ENCODE peak calls at places on chromosomes 4 and X, in six cellular contexts. D, C, I, P, F and A are unnamed samples.

GRCh38 chrX:150482537-150483217 is 85.7 kb upstream of the MTM1 start:
- DNase-seq in D (peak), C (peak), I (no peak), P (no peak), F (no peak), A (peak)

GRCh38 chr4:108372678-108373077 is 203.9 kb upstream of the LEF1 start:
- DNase-seq in D (no peak), C (no peak), I (no peak), P (no peak), F (no peak), A (no peak)

GRCh38 chr4:21802406-21802805 is 146.2 kb downstream of the KCNIP4 start:
- DNase-seq in D (no peak), C (peak), I (no peak), P (no peak), F (no peak), A (peak)

GRCh38 chr4:138236035-138236434 is 6.1 kb downstream of the SLC7A11 start:
- DNase-seq in D (peak), C (no peak), I (no peak), P (no peak), F (no peak), A (no peak)

GRCh38 chr4:48472794-48473193 is 10.3 kb upstream of the SLC10A4 start:
- DNase-seq in D (no peak), C (no peak), I (no peak), P (no peak), F (no peak), A (no peak)

GRCh38 chr4:61202100-61202637 is 2.0 kb downstream of the ADGRL3 start:
- DNase-seq in D (no peak), C (peak), I (peak), P (no peak), F (no peak), A (no peak)

GRCh38 chr4:123350191-123350544 is 46.4 kb upstream of the SPRY1 start:
- DNase-seq in D (no peak), C (peak), I (no peak), P (peak), F (peak), A (no peak)

GRCh38 chr4:183987987-183988392 is 82.9 kb downstream of the STOX2 start:
- DNase-seq in D (peak), C (peak), I (peak), P (peak), F (no peak), A (peak)

GRCh38 chrX:55057691-55058249 is 17.1 kb upstream of the PAGE2B start:
- DNase-seq in D (peak), C (peak), I (peak), P (no peak), F (no peak), A (peak)

GRCh38 chrX:12950851-12951589 is 23.9 kb upstream of the TMSB4X start:
- DNase-seq in D (no peak), C (peak), I (no peak), P (peak), F (no peak), A (no peak)

GRCh38 chr4:110508827-110509446 is 33.0 kb downstream of the ENPEP start:
- DNase-seq in D (peak), C (peak), I (no peak), P (no peak), F (no peak), A (peak)

GRCh38 chr4:142236268-142236667 is 599.9 kb downstream of the IL15 start:
- DNase-seq in D (peak), C (no peak), I (no peak), P (no peak), F (no peak), A (no peak)

GRCh38 chrX:30690330-30690729 is 37.1 kb downstream of the GK start:
- DNase-seq in D (peak), C (no peak), I (no peak), P (no peak), F (no peak), A (no peak)

GRCh38 chr4:52951016-52951415 is 88.9 kb downstream of the RASL11B start:
- DNase-seq in D (peak), C (no peak), I (no peak), P (no peak), F (no peak), A (no peak)

GRCh38 chrX:120560405-120560841 is 339 bp downstream of the CUL4B start:
- DNase-seq in D (peak), C (peak), I (no peak), P (no peak), F (no peak), A (peak)

GRCh38 chr4:112284662-112285411 is 867 bp downstream of the TIFA start:
- DNase-seq in D (peak), C (peak), I (no peak), P (no peak), F (no peak), A (peak)
- H4K8ac ChIP-seq in D (peak), C (peak), I (no peak), P (no peak), F (no peak), A (peak)

DNA sequence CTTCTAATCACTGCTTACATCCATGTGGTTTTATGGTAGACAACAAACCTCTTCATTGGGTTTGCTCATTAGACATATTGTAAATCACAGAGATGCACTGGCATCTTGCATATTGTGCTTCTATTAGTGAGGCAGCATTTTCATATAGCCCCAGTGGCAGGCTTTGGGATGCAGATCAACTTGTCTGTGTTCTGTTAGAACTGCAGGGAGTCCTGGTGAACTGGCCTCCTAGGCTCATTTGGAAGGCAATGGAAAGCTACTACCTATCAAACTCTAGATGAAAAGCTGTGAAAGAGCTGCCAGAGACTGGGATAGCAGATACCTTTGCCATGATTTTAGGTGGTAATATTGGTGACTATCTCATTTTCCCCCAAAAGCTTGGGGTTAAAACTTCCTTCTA is 108.8 kb downstream of the NAA11 start:
- DNase-seq in D (no peak), C (no peak), I (no peak), P (peak), F (peak), A (no peak)
- H3K14ac ChIP-seq in D (no peak), C (no peak), I (no peak), P (no peak), F (no peak), A (no peak)

GRCh38 chrX:108380222-108380621 is 58.0 kb downstream of the COL4A6 start:
- DNase-seq in D (no peak), C (no peak), I (no peak), P (no peak), F (no peak), A (no peak)

DNA sequence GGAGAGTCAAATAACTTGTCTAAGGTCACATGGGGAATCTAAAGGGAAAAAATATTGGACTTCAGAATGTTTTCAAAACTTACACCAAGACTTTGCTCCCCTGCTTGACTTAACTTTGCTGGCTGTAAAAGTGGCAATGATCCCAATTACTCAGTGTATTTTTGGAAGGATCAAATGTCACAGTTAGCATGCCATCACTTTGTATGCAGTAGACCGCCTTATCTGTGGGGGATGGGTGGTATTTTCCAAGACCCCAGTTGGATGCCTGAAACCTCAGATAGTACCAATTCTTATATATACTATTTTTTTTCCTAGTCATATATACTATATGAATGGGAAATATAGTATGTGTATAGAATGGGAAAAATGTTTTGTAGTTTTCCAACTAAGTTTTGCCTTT is 53.4 kb downstream of the COL4A6 start:
- DNase-seq in D (no peak), C (no peak), I (no peak), P (no peak), F (no peak), A (no peak)
- H3K27ac ChIP-seq in D (no peak), C (no peak), I (no peak), P (no peak), F (no peak), A (no peak)

DNA sequence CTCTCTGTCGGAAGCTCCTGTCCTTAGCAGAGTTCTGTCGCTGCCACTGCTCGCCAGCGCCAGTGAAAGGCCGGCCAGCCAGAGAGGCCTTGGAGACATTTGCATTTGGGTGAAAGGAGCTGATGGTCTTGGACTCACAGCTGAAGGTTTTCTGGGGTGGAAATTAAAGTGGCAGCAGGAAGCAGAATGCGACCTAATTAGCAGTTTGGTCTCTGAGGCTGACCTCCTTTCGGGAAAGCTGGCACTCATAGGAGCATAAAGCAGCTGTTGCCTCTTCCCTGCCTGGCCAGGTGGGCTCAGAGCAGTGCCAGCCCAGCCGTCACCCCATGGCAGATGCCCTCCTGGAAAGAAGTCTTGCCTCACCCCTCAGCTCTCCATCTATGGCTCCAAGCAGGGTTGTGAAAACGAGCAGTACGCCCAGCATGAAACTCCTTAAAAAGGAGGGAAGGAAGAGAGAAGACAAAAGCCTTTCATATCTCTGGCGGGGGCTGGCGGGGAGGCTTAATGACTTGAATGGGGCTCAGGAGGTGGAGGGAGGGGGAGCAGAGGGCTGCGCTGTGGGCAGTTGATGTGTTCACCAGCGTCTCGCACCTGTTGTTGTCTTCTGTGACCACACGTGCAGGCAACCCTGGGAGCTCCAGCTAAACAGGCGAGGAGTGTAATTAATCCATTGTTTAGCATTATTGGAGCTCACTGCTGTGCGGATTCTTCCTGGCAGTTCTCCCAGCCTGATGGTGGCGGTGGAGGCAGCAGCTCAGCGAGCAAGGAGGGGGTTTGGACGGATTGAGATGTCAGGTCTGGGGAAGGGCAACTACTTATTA is 264.0 kb downstream of the MID1IP1 start:
- DNase-seq in D (no peak), C (no peak), I (peak), P (peak), F (peak), A (no peak)
- H4K8ac ChIP-seq in D (no peak), C (no peak), I (no peak), P (no peak), F (no peak), A (no peak)

GRCh38 chr4:140851032-140851636 is 94.9 kb upstream of the TBC1D9 start:
- DNase-seq in D (peak), C (peak), I (peak), P (no peak), F (no peak), A (peak)
- H3K14ac ChIP-seq in D (no peak), C (no peak), I (no peak), P (no peak), F (no peak), A (no peak)

DNA sequence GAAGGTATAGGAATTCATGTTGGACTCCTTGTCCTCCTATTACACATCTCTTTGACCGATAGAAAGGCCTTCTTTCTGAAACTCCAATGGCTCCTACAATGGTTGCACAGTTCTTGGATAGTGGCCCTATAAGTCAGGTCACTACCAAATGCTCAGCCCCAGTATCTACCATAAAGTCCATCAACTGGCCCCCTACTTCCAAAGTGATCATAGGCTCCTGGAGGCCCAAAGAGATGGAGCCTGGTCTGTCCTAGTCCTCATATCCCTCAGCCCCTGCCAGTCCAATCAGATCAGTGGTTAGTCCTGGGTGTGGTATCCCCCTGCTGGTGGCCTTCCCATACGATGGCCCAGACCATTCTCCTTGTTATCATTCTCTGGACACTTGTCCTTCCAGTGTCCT is 30.3 kb downstream of the SULT1E1 start:
- DNase-seq in D (no peak), C (no peak), I (no peak), P (no peak), F (no peak), A (no peak)
- H3K27ac ChIP-seq in D (no peak), C (no peak), I (no peak), P (no peak), F (no peak), A (no peak)

DNA sequence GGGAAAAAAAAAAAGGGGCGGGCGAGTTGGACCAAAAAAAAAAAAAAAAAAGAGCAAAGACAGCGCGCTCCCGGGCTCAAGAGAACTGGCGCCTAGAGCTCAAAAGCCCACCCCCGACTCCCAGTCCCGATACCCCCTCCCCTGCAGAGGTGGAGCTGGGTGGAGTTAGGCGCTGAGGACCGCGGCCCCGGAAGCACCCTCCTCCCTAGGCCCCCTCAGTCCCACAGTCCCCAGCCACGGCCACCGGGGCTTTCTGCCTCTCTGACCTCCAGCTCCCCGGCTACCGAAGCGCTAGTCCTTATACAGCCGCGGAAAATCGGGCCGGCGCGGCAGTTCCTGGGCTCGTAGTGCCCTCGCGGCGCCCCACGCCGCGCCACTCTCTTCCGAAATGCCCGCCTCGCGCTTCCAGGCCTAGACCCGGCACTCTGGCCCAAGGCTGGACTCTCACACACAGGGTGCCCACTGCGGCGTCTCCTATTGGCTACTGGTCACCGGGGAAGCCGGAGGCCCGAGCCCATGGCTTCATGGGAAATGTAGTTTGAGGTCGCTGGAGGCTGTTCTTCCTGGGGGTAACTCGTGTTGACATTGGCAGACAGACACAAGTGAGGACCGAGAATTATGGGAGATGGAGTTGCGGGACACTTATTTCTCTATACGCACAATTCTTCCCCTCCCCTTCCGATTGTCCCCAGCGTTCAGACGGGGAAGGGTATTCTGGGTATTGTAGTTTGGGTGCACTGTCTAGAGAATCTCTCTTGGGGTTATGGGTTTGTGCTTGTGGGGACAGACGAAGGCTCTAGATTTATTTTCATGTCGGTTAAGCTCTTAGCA is at the start of gene ENOX2:
- DNase-seq in D (peak), C (peak), I (peak), P (peak), F (peak), A (peak)
- H4K8ac ChIP-seq in D (peak), C (peak), I (no peak), P (no peak), F (peak), A (peak)

GRCh38 chrX:103918584-103919335 is 43.7 kb upstream of the TMSB15B start:
- DNase-seq in D (peak), C (peak), I (peak), P (peak), F (no peak), A (peak)
- H3K14ac ChIP-seq in D (peak), C (peak), I (no peak), P (peak), F (no peak), A (no peak)